ENCODE peak calls at places on chromosomes 6 and 20, in four cellular contexts. S is kidney epithelial cell, J is M059J, G is nephron progenitor cell. V is an unnamed sample.

GRCh38 chr6:87699576-87699975 is 2.5 kb downstream of the AKIRIN2 start:
- DNase-seq in S (no peak), J (no peak), G (no peak), V (no peak)

GRCh38 chr6:116018976-116019375 is 41.7 kb downstream of the FRK start:
- DNase-seq in S (no peak), J (no peak), G (no peak), V (no peak)

GRCh38 chr20:31593221-31594001 is 11.7 kb upstream of the ID1 start:
- DNase-seq in S (peak; percentile 90), J (peak; percentile 100), G (no peak), V (peak; percentile 97)

GRCh38 chr6:144149894-144150672 is at the start of gene STX11:
- DNase-seq in S (no peak), J (peak; percentile 61), G (peak; percentile 79), V (no peak)

GRCh38 chr6:71533939-71534379 is 245.3 kb downstream of the OGFRL1 start:
- DNase-seq in S (no peak), J (peak; percentile 42), G (no peak), V (peak; percentile 30)

GRCh38 chr6:90494067-90494773 is 92.7 kb downstream of the MAP3K7 start:
- DNase-seq in S (no peak), J (no peak), G (no peak), V (no peak)

GRCh38 chr6:11929451-11929850 is 82.7 kb upstream of the HIVEP1 start:
- DNase-seq in S (no peak), J (peak; percentile 18), G (no peak), V (no peak)

GRCh38 chr6:161011509-161012480 is 20.2 kb downstream of the MAP3K4 start:
- DNase-seq in S (no peak), J (no peak), G (no peak), V (no peak)

GRCh38 chr6:3231213-3232016 is 4.0 kb upstream of the TUBB2B start:
- DNase-seq in S (peak; percentile 43), J (peak; percentile 90), G (peak; percentile 85), V (peak; percentile 78)

GRCh38 chr6:27188885-27189418 is 58.5 kb upstream of the PRSS16 start:
- DNase-seq in S (no peak), J (peak; percentile 91), G (peak; percentile 64), V (peak; percentile 73)

GRCh38 chr6:11486959-11487358 is 50.6 kb upstream of the TMEM170B start:
- DNase-seq in S (no peak), J (no peak), G (no peak), V (no peak)

GRCh38 chr20:37890108-37890507 is 12.8 kb upstream of the VSTM2L start:
- DNase-seq in S (no peak), J (no peak), G (no peak), V (no peak)

GRCh38 chr20:58069207-58069606 is 159.2 kb downstream of the ANKRD60 start:
- DNase-seq in S (no peak), J (no peak), G (no peak), V (no peak)

GRCh38 chr6:54053893-54054391 is 57.3 kb upstream of the MLIP start:
- DNase-seq in S (peak; percentile 60), J (peak; percentile 90), G (no peak), V (peak; percentile 81)

GRCh38 chr20:34311118-34312023 is 8.2 kb upstream of the AHCY start:
- DNase-seq in S (no peak), J (no peak), G (peak; percentile 43), V (no peak)

V was measured in renal cortical epithelial cell.